ENCODE peak calls at places on chromosomes 2 and 18, in six cellular contexts. One of them, this sample, is unnamed.

GRCh38 chr2:23413641-23414040 is 28.7 kb downstream of the KLHL29 start:
- DNase-seq in A549: no peak
- DNase-seq in ovary: no peak
- DNase-seq in type B pancreatic cell: no peak
- DNase-seq in spleen: peak; percentile 25
- DNase-seq in LNCaP clone FGC: no peak
- DNase-seq in this sample: no peak

GRCh38 chr2:232878855-232879617 is 9.0 kb downstream of the SNORC start:
- DNase-seq in A549: no peak
- DNase-seq in ovary: no peak
- DNase-seq in type B pancreatic cell: no peak
- DNase-seq in spleen: peak; percentile 59
- DNase-seq in LNCaP clone FGC: no peak
- DNase-seq in this sample: no peak

GRCh38 chr2:120740765-120741513 is 5.3 kb downstream of the GLI2 start:
- DNase-seq in A549: peak; percentile 60
- DNase-seq in ovary: peak; percentile 39
- DNase-seq in type B pancreatic cell: no peak
- DNase-seq in spleen: peak; percentile 72
- DNase-seq in LNCaP clone FGC: no peak
- DNase-seq in this sample: no peak

GRCh38 chr2:118850901-118851268 is 3.4 kb upstream of the EN1 start:
- DNase-seq in A549: no peak
- DNase-seq in ovary: no peak
- DNase-seq in type B pancreatic cell: no peak
- DNase-seq in spleen: no peak
- DNase-seq in LNCaP clone FGC: no peak
- DNase-seq in this sample: peak; percentile 29

GRCh38 chr2:174563530-174564282 is 33.9 kb downstream of the WIPF1 start:
- DNase-seq in A549: no peak
- DNase-seq in ovary: no peak
- DNase-seq in type B pancreatic cell: no peak
- DNase-seq in spleen: no peak
- DNase-seq in LNCaP clone FGC: peak; percentile 45
- DNase-seq in this sample: no peak

GRCh38 chr2:3476386-3477033 is 42.8 kb downstream of the ADI1 start:
- DNase-seq in A549: no peak
- DNase-seq in ovary: no peak
- DNase-seq in type B pancreatic cell: no peak
- DNase-seq in spleen: peak; percentile 32
- DNase-seq in LNCaP clone FGC: no peak
- DNase-seq in this sample: no peak

GRCh38 chr2:106160786-106161261 is 33.3 kb downstream of the UXS1 start:
- DNase-seq in A549: no peak
- DNase-seq in ovary: no peak
- DNase-seq in type B pancreatic cell: no peak
- DNase-seq in spleen: peak; percentile 84
- DNase-seq in LNCaP clone FGC: no peak
- DNase-seq in this sample: no peak

GRCh38 chr18:5520464-5520863 is 23.3 kb downstream of the EPB41L3 start:
- DNase-seq in A549: no peak
- DNase-seq in ovary: no peak
- DNase-seq in type B pancreatic cell: no peak
- DNase-seq in spleen: no peak
- DNase-seq in LNCaP clone FGC: no peak
- DNase-seq in this sample: no peak

GRCh38 chr2:70094978-70095832 is 7.9 kb downstream of the PCBP1 start:
- DNase-seq in A549: peak; percentile 70
- DNase-seq in ovary: peak; percentile 37
- DNase-seq in type B pancreatic cell: no peak
- DNase-seq in spleen: peak; percentile 84
- DNase-seq in LNCaP clone FGC: peak; percentile 70
- DNase-seq in this sample: peak; percentile 68

GRCh38 chr2:167827352-167828097 is 419.9 kb downstream of the STK39 start:
- DNase-seq in A549: no peak
- DNase-seq in ovary: no peak
- DNase-seq in type B pancreatic cell: no peak
- DNase-seq in spleen: no peak
- DNase-seq in LNCaP clone FGC: no peak
- DNase-seq in this sample: no peak

GRCh38 chr2:85865539-85866164 is 23.1 kb downstream of the ST3GAL5 start:
- DNase-seq in A549: no peak
- DNase-seq in ovary: no peak
- DNase-seq in type B pancreatic cell: no peak
- DNase-seq in spleen: no peak
- DNase-seq in LNCaP clone FGC: no peak
- DNase-seq in this sample: peak; percentile 51

GRCh38 chr2:21265752-21266151 is 142.0 kb downstream of the TDRD15 start:
- DNase-seq in A549: no peak
- DNase-seq in ovary: no peak
- DNase-seq in type B pancreatic cell: no peak
- DNase-seq in spleen: no peak
- DNase-seq in LNCaP clone FGC: no peak
- DNase-seq in this sample: no peak

GRCh38 chr18:8705941-8706544 is 687 bp downstream of the MTCL1 start:
- DNase-seq in A549: no peak
- DNase-seq in ovary: no peak
- DNase-seq in type B pancreatic cell: no peak
- DNase-seq in spleen: peak; percentile 85
- DNase-seq in LNCaP clone FGC: no peak
- DNase-seq in this sample: peak; percentile 57

GRCh38 chr2:138209009-138209408 is 244.7 kb downstream of the HNMT start:
- DNase-seq in A549: no peak
- DNase-seq in ovary: no peak
- DNase-seq in type B pancreatic cell: no peak
- DNase-seq in spleen: no peak
- DNase-seq in LNCaP clone FGC: no peak
- DNase-seq in this sample: no peak

GRCh38 chr2:136086253-136087016 is 31.5 kb downstream of the CXCR4 start:
- DNase-seq in A549: no peak
- DNase-seq in ovary: no peak
- DNase-seq in type B pancreatic cell: no peak
- DNase-seq in spleen: no peak
- DNase-seq in LNCaP clone FGC: no peak
- DNase-seq in this sample: no peak

GRCh38 chr2:66440011-66440542 is 5.2 kb downstream of the MEIS1 start:
- DNase-seq in A549: no peak
- DNase-seq in ovary: peak; percentile 40
- DNase-seq in type B pancreatic cell: no peak
- DNase-seq in spleen: peak; percentile 58
- DNase-seq in LNCaP clone FGC: no peak
- DNase-seq in this sample: no peak

GRCh38 chr2:6877402-6878305 is at the start of gene RSAD2:
- DNase-seq in A549: no peak
- DNase-seq in ovary: peak; percentile 49
- DNase-seq in type B pancreatic cell: no peak
- DNase-seq in spleen: peak; percentile 76
- DNase-seq in LNCaP clone FGC: no peak
- DNase-seq in this sample: no peak

GRCh38 chr18:48607049-48607984 is 68.5 kb downstream of the CTIF start:
- DNase-seq in A549: no peak
- DNase-seq in ovary: peak; percentile 65
- DNase-seq in type B pancreatic cell: no peak
- DNase-seq in spleen: peak; percentile 61
- DNase-seq in LNCaP clone FGC: no peak
- DNase-seq in this sample: no peak

DNA sequence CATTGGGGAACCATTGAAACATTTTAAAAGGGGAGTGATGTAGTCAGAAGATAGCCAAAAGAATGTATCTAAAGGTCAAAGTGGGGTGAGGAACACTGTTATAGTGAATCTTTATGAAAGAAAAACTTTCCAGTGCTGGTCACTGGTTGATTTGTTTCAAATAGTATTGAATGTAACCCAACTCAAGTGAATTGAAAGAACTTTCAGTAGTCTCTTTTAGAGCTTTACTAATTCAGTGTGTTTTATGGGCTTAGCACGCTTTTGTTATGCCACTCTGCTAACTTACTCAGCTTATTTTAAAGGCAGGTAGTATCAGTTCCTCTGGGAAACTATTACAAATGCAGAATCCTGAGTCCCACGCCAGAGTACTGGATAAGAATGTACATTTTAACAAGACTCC is 57.3 kb downstream of the GTF2A1L start:
- DNase-seq in A549: no peak
- DNase-seq in ovary: no peak
- DNase-seq in type B pancreatic cell: no peak
- DNase-seq in spleen: no peak
- DNase-seq in LNCaP clone FGC: no peak
- DNase-seq in this sample: no peak
- TF ChIP-seq CTCF in A549: no peak
- TF ChIP-seq CTCF in ovary: no peak
- TF ChIP-seq CTCF in type B pancreatic cell: no peak
- TF ChIP-seq CTCF in spleen: no peak
- TF ChIP-seq CTCF in LNCaP clone FGC: no peak
- TF ChIP-seq CTCF in this sample: no peak

GRCh38 chr2:64980192-64980591 is 9.0 kb upstream of the SLC1A4 start:
- DNase-seq in A549: no peak
- DNase-seq in ovary: no peak
- DNase-seq in type B pancreatic cell: no peak
- DNase-seq in spleen: no peak
- DNase-seq in LNCaP clone FGC: no peak
- DNase-seq in this sample: no peak

GRCh38 chr2:64976276-64976675 is 12.9 kb upstream of the SLC1A4 start:
- DNase-seq in A549: no peak
- DNase-seq in ovary: no peak
- DNase-seq in type B pancreatic cell: no peak
- DNase-seq in spleen: no peak
- DNase-seq in LNCaP clone FGC: no peak
- DNase-seq in this sample: no peak

GRCh38 chr2:64979744-64980143 is 9.5 kb upstream of the SLC1A4 start:
- DNase-seq in A549: no peak
- DNase-seq in ovary: no peak
- DNase-seq in type B pancreatic cell: no peak
- DNase-seq in spleen: no peak
- DNase-seq in LNCaP clone FGC: no peak
- DNase-seq in this sample: no peak

GRCh38 chr2:64975232-64975791 is 13.9 kb upstream of the SLC1A4 start:
- DNase-seq in A549: peak; percentile 86
- DNase-seq in ovary: no peak
- DNase-seq in type B pancreatic cell: no peak
- DNase-seq in spleen: no peak
- DNase-seq in LNCaP clone FGC: peak; percentile 15
- DNase-seq in this sample: no peak

GRCh38 chr2:64978514-64979268 is 10.5 kb upstream of the SLC1A4 start:
- DNase-seq in A549: peak; percentile 37
- DNase-seq in ovary: no peak
- DNase-seq in type B pancreatic cell: no peak
- DNase-seq in spleen: no peak
- DNase-seq in LNCaP clone FGC: no peak
- DNase-seq in this sample: no peak
- TF ChIP-seq CTCF in A549: peak; percentile 34
- TF ChIP-seq CTCF in ovary: no peak
- TF ChIP-seq CTCF in type B pancreatic cell: peak; percentile 35
- TF ChIP-seq CTCF in spleen: no peak
- TF ChIP-seq CTCF in LNCaP clone FGC: no peak
- TF ChIP-seq CTCF in this sample: peak; percentile 22

GRCh38 chr2:15797231-15797945 is 143.0 kb upstream of the MYCN start:
- DNase-seq in A549: no peak
- DNase-seq in ovary: no peak
- DNase-seq in type B pancreatic cell: no peak
- DNase-seq in spleen: peak; percentile 59
- DNase-seq in LNCaP clone FGC: no peak
- DNase-seq in this sample: no peak
- TF ChIP-seq CTCF in A549: peak; percentile 17
- TF ChIP-seq CTCF in ovary: no peak
- TF ChIP-seq CTCF in type B pancreatic cell: peak; percentile 51
- TF ChIP-seq CTCF in spleen: no peak
- TF ChIP-seq CTCF in LNCaP clone FGC: peak; percentile 8
- TF ChIP-seq CTCF in this sample: no peak

GRCh38 chr2:203579131-203579643 is 44.1 kb upstream of the RAPH1 start:
- DNase-seq in A549: peak; percentile 56
- DNase-seq in ovary: no peak
- DNase-seq in type B pancreatic cell: no peak
- DNase-seq in spleen: no peak
- DNase-seq in LNCaP clone FGC: peak; percentile 97
- DNase-seq in this sample: peak; percentile 21
- TF ChIP-seq CTCF in A549: no peak
- TF ChIP-seq CTCF in ovary: no peak
- TF ChIP-seq CTCF in type B pancreatic cell: no peak
- TF ChIP-seq CTCF in spleen: no peak
- TF ChIP-seq CTCF in LNCaP clone FGC: no peak
- TF ChIP-seq CTCF in this sample: no peak

GRCh38 chr18:9808190-9808529 is 77.6 kb upstream of the TXNDC2 start:
- DNase-seq in A549: no peak
- DNase-seq in ovary: no peak
- DNase-seq in type B pancreatic cell: no peak
- DNase-seq in spleen: no peak
- DNase-seq in LNCaP clone FGC: no peak
- DNase-seq in this sample: no peak
- TF ChIP-seq CTCF in A549: no peak
- TF ChIP-seq CTCF in ovary: no peak
- TF ChIP-seq CTCF in type B pancreatic cell: no peak
- TF ChIP-seq CTCF in spleen: no peak
- TF ChIP-seq CTCF in LNCaP clone FGC: no peak
- TF ChIP-seq CTCF in this sample: no peak

This sample was measured in GM20000.